ENCODE peak calls at places on chromosomes 16 and 17, in seven cellular contexts. G, D, B, I, E, S and W are unnamed samples.

GRCh38 chr17:20009052-20009301 is 182 bp upstream of the SPECC1 start:
- DNase-seq in G (no peak), D (no peak), B (peak; percentile 40), I (no peak), E (no peak), S (no peak), W (no peak)

GRCh38 chr16:47886631-47887415 is 269.0 kb downstream of the ABCC12 start:
- DNase-seq in G (no peak), D (no peak), B (peak; percentile 76), I (no peak), E (no peak), S (no peak), W (no peak)

GRCh38 chr16:2912330-2913199 is 834 bp downstream of the FLYWCH1 start:
- DNase-seq in G (no peak), D (no peak), B (peak; percentile 67), I (no peak), E (no peak), S (no peak), W (no peak)

GRCh38 chr17:81329927-81330883 is 35.1 kb upstream of the SLC38A10 start:
- DNase-seq in G (no peak), D (no peak), B (no peak), I (no peak), E (no peak), S (no peak), W (no peak)

GRCh38 chr17:36877001-36877400 is 60.3 kb upstream of the LHX1 start:
- DNase-seq in G (no peak), D (no peak), B (no peak), I (no peak), E (no peak), S (no peak), W (no peak)

GRCh38 chr16:80954985-80955384 is 51.7 kb downstream of the CMC2 start:
- DNase-seq in G (no peak), D (no peak), B (no peak), I (no peak), E (no peak), S (no peak), W (no peak)

GRCh38 chr17:48100591-48101011 is 677 bp downstream of the CBX1 start:
- DNase-seq in G (peak; percentile 73), D (peak; percentile 43), B (peak; percentile 66), I (peak; percentile 57), E (no peak), S (peak; percentile 33), W (peak; percentile 75)

GRCh38 chr17:35586569-35587073 is 501 bp upstream of the AP2B1 start:
- DNase-seq in G (no peak), D (no peak), B (no peak), I (no peak), E (no peak), S (no peak), W (no peak)

GRCh38 chr16:154223-155030 is 2.0 kb downstream of the HBZ start:
- DNase-seq in G (no peak), D (peak; percentile 32), B (peak; percentile 31), I (no peak), E (no peak), S (no peak), W (no peak)